ENCODE peak calls at places on chromosomes 16 and 17, in five cellular contexts. One of them, this sample, is unnamed.

GRCh38 chr16:88382491-88383400 is at the start of gene ZNF469:
- DNase-seq in neuronal stem cell: no peak
- DNase-seq in H1: no peak
- DNase-seq in mesenchymal stem cell: peak
- DNase-seq in IMR-90: peak
- DNase-seq in this sample: no peak

GRCh38 chr17:34259151-34259550 is 4.1 kb downstream of the CCL2 start:
- DNase-seq in neuronal stem cell: no peak
- DNase-seq in H1: no peak
- DNase-seq in mesenchymal stem cell: no peak
- DNase-seq in IMR-90: peak
- DNase-seq in this sample: no peak

GRCh38 chr16:27547134-27547533 is 2.6 kb downstream of the GTF3C1 start:
- DNase-seq in neuronal stem cell: no peak
- DNase-seq in H1: no peak
- DNase-seq in mesenchymal stem cell: peak
- DNase-seq in IMR-90: peak
- DNase-seq in this sample: no peak

GRCh38 chr16:48383877-48384304 is 1.3 kb downstream of the SIAH1 start:
- DNase-seq in neuronal stem cell: no peak
- DNase-seq in H1: no peak
- DNase-seq in mesenchymal stem cell: peak
- DNase-seq in IMR-90: no peak
- DNase-seq in this sample: no peak

GRCh38 chr16:88406096-88407041 is 23.6 kb downstream of the ZNF469 start:
- DNase-seq in neuronal stem cell: no peak
- DNase-seq in H1: no peak
- DNase-seq in mesenchymal stem cell: no peak
- DNase-seq in IMR-90: no peak
- DNase-seq in this sample: no peak

GRCh38 chr17:72466199-72466598 is 345.4 kb downstream of the SOX9 start:
- DNase-seq in neuronal stem cell: no peak
- DNase-seq in H1: no peak
- DNase-seq in mesenchymal stem cell: peak
- DNase-seq in IMR-90: peak
- DNase-seq in this sample: no peak

GRCh38 chr16:11585460-11586374 is 1.0 kb downstream of the LITAF start:
- DNase-seq in neuronal stem cell: no peak
- DNase-seq in H1: no peak
- DNase-seq in mesenchymal stem cell: peak
- DNase-seq in IMR-90: peak
- DNase-seq in this sample: no peak

GRCh38 chr17:2181206-2181983 is 122.2 kb downstream of the SMG6 start:
- DNase-seq in neuronal stem cell: no peak
- DNase-seq in H1: no peak
- DNase-seq in mesenchymal stem cell: peak
- DNase-seq in IMR-90: peak
- DNase-seq in this sample: no peak

GRCh38 chr16:85395207-85395912 is 217.8 kb upstream of the GSE1 start:
- DNase-seq in neuronal stem cell: no peak
- DNase-seq in H1: no peak
- DNase-seq in mesenchymal stem cell: peak
- DNase-seq in IMR-90: peak
- DNase-seq in this sample: no peak

GRCh38 chr17:47694018-47694817 is at the start of gene TBKBP1:
- DNase-seq in neuronal stem cell: peak
- DNase-seq in H1: peak
- DNase-seq in mesenchymal stem cell: peak
- DNase-seq in IMR-90: peak
- DNase-seq in this sample: peak
- H2BK15ac ChIP-seq in neuronal stem cell: peak
- H2BK15ac ChIP-seq in H1: peak
- H2BK15ac ChIP-seq in mesenchymal stem cell: peak
- H2BK15ac ChIP-seq in IMR-90: no peak
- H2BK15ac ChIP-seq in this sample: no peak

DNA sequence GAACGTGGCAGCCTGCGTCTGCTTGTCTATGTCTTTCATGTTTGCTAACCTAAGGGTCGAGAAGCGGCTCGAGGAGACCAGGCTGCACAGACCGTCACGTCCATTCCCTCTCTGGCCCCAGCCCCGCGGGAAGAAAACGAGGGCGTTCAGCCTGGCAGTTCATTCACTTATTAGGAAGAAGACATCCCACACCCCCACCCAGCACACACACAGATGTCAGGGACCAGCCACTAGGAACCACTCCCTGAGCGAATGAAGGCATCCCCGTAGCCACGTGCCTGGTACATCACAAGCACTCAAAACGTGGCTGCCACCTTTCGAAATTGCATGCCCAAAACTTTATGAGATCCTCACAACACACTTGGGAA is 712 bp upstream of the MTHFSD start:
- DNase-seq in neuronal stem cell: no peak
- DNase-seq in H1: no peak
- DNase-seq in mesenchymal stem cell: no peak
- DNase-seq in IMR-90: no peak
- DNase-seq in this sample: no peak
- H3K14ac ChIP-seq in neuronal stem cell: no peak
- H3K14ac ChIP-seq in H1: no peak
- H3K14ac ChIP-seq in mesenchymal stem cell: no peak
- H3K14ac ChIP-seq in IMR-90: peak
- H3K14ac ChIP-seq in this sample: no peak

GRCh38 chr16:67108931-67109406 is 772 bp upstream of the PHAF1 start:
- DNase-seq in neuronal stem cell: no peak
- DNase-seq in H1: no peak
- DNase-seq in mesenchymal stem cell: no peak
- DNase-seq in IMR-90: no peak
- DNase-seq in this sample: no peak
- H2AK5ac ChIP-seq in neuronal stem cell: peak
- H2AK5ac ChIP-seq in H1: no peak
- H2AK5ac ChIP-seq in mesenchymal stem cell: no peak
- H2AK5ac ChIP-seq in IMR-90: peak
- H2AK5ac ChIP-seq in this sample: no peak

GRCh38 chr16:53770641-53771040 is 66.7 kb downstream of the FTO start:
- DNase-seq in neuronal stem cell: no peak
- DNase-seq in H1: no peak
- DNase-seq in mesenchymal stem cell: no peak
- DNase-seq in IMR-90: no peak
- DNase-seq in this sample: no peak

GRCh38 chr16:53769787-53770186 is 65.8 kb downstream of the FTO start:
- DNase-seq in neuronal stem cell: no peak
- DNase-seq in H1: no peak
- DNase-seq in mesenchymal stem cell: no peak
- DNase-seq in IMR-90: no peak
- DNase-seq in this sample: no peak

GRCh38 chr16:53768167-53768566 is 64.2 kb downstream of the FTO start:
- DNase-seq in neuronal stem cell: no peak
- DNase-seq in H1: no peak
- DNase-seq in mesenchymal stem cell: no peak
- DNase-seq in IMR-90: peak
- DNase-seq in this sample: no peak

GRCh38 chr16:53769185-53769584 is 65.2 kb downstream of the FTO start:
- DNase-seq in neuronal stem cell: no peak
- DNase-seq in H1: no peak
- DNase-seq in mesenchymal stem cell: no peak
- DNase-seq in IMR-90: no peak
- DNase-seq in this sample: no peak

GRCh38 chr16:53768593-53768992 is 64.6 kb downstream of the FTO start:
- DNase-seq in neuronal stem cell: no peak
- DNase-seq in H1: no peak
- DNase-seq in mesenchymal stem cell: peak
- DNase-seq in IMR-90: peak
- DNase-seq in this sample: no peak
- H2BK15ac ChIP-seq in neuronal stem cell: no peak
- H2BK15ac ChIP-seq in H1: no peak
- H2BK15ac ChIP-seq in mesenchymal stem cell: no peak
- H2BK15ac ChIP-seq in IMR-90: no peak
- H2BK15ac ChIP-seq in this sample: no peak

DNA sequence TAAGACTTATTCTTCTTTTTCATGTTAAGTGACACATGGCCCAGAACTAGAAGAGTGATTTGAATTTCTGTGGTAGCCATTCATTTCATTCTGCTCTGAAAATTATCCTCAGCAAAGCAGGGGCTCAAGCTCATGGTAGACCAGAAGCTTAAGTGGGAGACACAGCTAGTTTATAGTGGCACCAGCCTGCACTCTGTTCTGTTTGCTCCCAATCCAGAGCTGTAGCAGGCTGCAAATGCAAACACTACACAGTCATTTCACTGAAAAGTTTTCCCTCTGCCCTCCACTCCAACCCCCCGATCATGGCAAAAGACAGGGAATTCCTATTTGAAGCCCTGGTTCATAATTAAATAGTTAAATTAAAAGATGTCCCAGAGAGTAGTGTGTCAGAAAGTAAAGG is 17.1 kb downstream of the MPP2 start:
- DNase-seq in neuronal stem cell: no peak
- DNase-seq in H1: no peak
- DNase-seq in mesenchymal stem cell: no peak
- DNase-seq in IMR-90: no peak
- DNase-seq in this sample: no peak
- H3K14ac ChIP-seq in neuronal stem cell: no peak
- H3K14ac ChIP-seq in H1: no peak
- H3K14ac ChIP-seq in mesenchymal stem cell: no peak
- H3K14ac ChIP-seq in IMR-90: no peak
- H3K14ac ChIP-seq in this sample: no peak

GRCh38 chr16:29664133-29664912 is 1.3 kb downstream of the SPN start:
- DNase-seq in neuronal stem cell: no peak
- DNase-seq in H1: no peak
- DNase-seq in mesenchymal stem cell: no peak
- DNase-seq in IMR-90: no peak
- DNase-seq in this sample: no peak
- H2AK5ac ChIP-seq in neuronal stem cell: peak
- H2AK5ac ChIP-seq in H1: no peak
- H2AK5ac ChIP-seq in mesenchymal stem cell: no peak
- H2AK5ac ChIP-seq in IMR-90: no peak
- H2AK5ac ChIP-seq in this sample: no peak